ENCODE peak calls at places on chromosomes 4 and X, in five cellular contexts. N is psoas muscle, R is astrocyte of the spinal cord, T is breast epithelium, O is choroid plexus epithelial cell. D is an unnamed sample.

GRCh38 chr4:77433102-77433733 is 172.4 kb upstream of the CXCL13 start:
- DNase-seq in N (no peak), O (peak), T (no peak), R (peak), D (no peak)

GRCh38 chr4:151276787-151277557 is at the start of gene PRSS48:
- DNase-seq in T (no peak), N (peak), O (peak), R (peak), D (no peak)

GRCh38 chrX:108447303-108447702 is 7.7 kb downstream of the COL4A5 start:
- DNase-seq in R (no peak), T (no peak), O (peak), N (no peak), D (no peak)

GRCh38 chrX:106874075-106874474 is 29.1 kb downstream of the RIPPLY1 start:
- DNase-seq in N (no peak), O (peak), R (peak), T (no peak), D (no peak)

GRCh38 chr4:176065365-176066249 is at the start of gene WDR17:
- DNase-seq in T (peak), N (peak), R (peak), O (peak), D (peak)

GRCh38 chr4:154425514-154425913 is 66.1 kb downstream of the DCHS2 start:
- DNase-seq in O (no peak), N (no peak), T (no peak), R (no peak), D (no peak)

GRCh38 chrX:24242649-24243556 is 71.0 kb downstream of the SUPT20HL2 start:
- DNase-seq in O (peak), N (peak), T (peak), R (peak), D (no peak)

GRCh38 chr4:70954032-70954431 is 39.4 kb upstream of the DCK start:
- DNase-seq in O (no peak), T (no peak), N (no peak), R (peak), D (no peak)

GRCh38 chr4:1628892-1629703 is 55.0 kb downstream of the FAM53A start:
- DNase-seq in R (peak), T (no peak), N (peak), O (peak), D (peak)

GRCh38 chr4:168218663-168219062 is 99.9 kb downstream of the DDX60 start:
- DNase-seq in R (peak), N (no peak), O (peak), T (no peak), D (no peak)

GRCh38 chr4:6526696-6527095 is 48.3 kb upstream of the MAN2B2 start:
- DNase-seq in O (no peak), N (no peak), T (no peak), R (no peak), D (no peak)

GRCh38 chr4:78129383-78130108 is 72.4 kb downstream of the FRAS1 start:
- DNase-seq in T (no peak), N (no peak), O (no peak), R (no peak), D (no peak)

GRCh38 chrX:41734530-41734929 is 10.5 kb downstream of the GPR82 start:
- DNase-seq in T (no peak), R (no peak), N (no peak), O (peak), D (no peak)

GRCh38 chr4:160180206-160180605 is 1077.3 kb downstream of the RAPGEF2 start:
- DNase-seq in N (no peak), R (peak), T (no peak), O (peak), D (no peak)

GRCh38 chr4:87530868-87531267 is 1.7 kb upstream of the SPARCL1 start:
- DNase-seq in R (peak), O (peak), N (peak), T (peak), D (no peak)

GRCh38 chr4:76905521-76905920 is 7.6 kb upstream of the SOWAHB start:
- DNase-seq in O (peak), N (no peak), R (peak), T (no peak), D (no peak)

GRCh38 chr4:181157647-181158046 is 1085.6 kb upstream of the TENM3 start:
- DNase-seq in R (no peak), N (no peak), T (no peak), O (no peak), D (no peak)

GRCh38 chr4:151887151-151887815 is 126.5 kb upstream of the GATB start:
- DNase-seq in O (peak), R (peak), N (no peak), T (no peak), D (no peak)

GRCh38 chr4:1332686-1333085 is 14.3 kb upstream of the UVSSA start:
- DNase-seq in N (no peak), T (no peak), R (no peak), O (no peak), D (no peak)

GRCh38 chr4:73653695-73654106 is 33.5 kb upstream of the RASSF6 start:
- DNase-seq in R (peak), T (peak), O (peak), N (no peak), D (no peak)

GRCh38 chr4:9921326-9921725 is 100.0 kb downstream of the SLC2A9 start:
- DNase-seq in O (peak), T (no peak), N (no peak), R (no peak), D (no peak)

GRCh38 chr4:74283614-74284013 is 24.7 kb upstream of the EPGN start:
- DNase-seq in N (no peak), R (peak), O (peak), T (no peak), D (no peak)

GRCh38 chr4:81040175-81040659 is 9.7 kb downstream of the BMP3 start:
- DNase-seq in T (no peak), R (peak), O (peak), N (no peak), D (no peak)

GRCh38 chr4:26372525-26373172 is 51.8 kb downstream of the RBPJ start:
- DNase-seq in R (peak), N (no peak), O (peak), T (no peak), D (no peak)

GRCh38 chr4:52862605-52863236 is 604 bp downstream of the RASL11B start:
- DNase-seq in T (no peak), O (no peak), R (no peak), N (no peak), D (no peak)
- TF ChIP-seq CTCF in T (no peak), O (no peak), R (no peak), N (no peak), D (no peak)

GRCh38 chrX:57929373-57929772 is 19.1 kb upstream of the ZXDA start:
- DNase-seq in N (no peak), R (no peak), T (no peak), O (peak), D (no peak)
- TF ChIP-seq CTCF in N (peak), R (peak), T (no peak), O (peak), D (no peak)

DNA sequence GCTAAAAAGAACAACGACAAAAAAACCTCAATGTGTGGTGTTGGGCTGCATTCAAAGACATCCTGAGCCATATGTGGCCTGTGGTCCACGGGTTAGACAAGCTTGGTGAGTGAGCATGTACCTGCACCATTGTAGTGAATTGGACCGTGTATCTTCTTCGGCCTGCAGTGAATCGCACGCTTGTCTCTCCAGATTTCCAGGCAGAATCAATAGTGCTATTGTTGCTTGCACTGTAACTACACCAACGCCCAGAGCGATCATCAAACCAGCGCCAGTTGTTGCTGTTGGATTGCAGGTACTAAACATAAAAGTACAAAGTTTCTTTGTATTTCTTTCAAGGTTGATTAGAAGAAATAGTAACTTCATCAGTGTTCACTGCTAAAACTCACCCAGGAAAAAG is 101.6 kb downstream of the HUWE1 start:
- DNase-seq in N (no peak), T (no peak), O (no peak), R (no peak), D (no peak)
- TF ChIP-seq CTCF in N (no peak), T (no peak), O (no peak), R (no peak), D (no peak)

DNA sequence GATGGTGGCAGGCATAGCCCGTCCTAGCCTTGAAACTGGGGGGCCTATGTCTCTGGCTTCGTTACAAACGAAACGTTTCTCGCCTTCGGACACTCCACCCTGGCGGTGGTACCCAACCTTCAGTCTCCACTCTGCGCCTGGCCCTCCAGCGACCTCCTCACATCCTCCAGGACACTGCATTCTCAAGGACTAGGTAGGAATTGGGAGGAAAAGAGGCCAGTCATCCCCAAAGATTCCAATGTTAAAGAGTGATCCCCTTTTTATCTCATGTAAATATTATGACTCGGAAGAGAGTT is 2.1 kb upstream of the NKX6-1 start:
- DNase-seq in N (no peak), R (no peak), O (no peak), T (no peak), D (no peak)
- TF ChIP-seq CTCF in N (no peak), R (no peak), O (no peak), T (no peak), D (no peak)

GRCh38 chrX:39203427-39203826 is 402.2 kb downstream of the MID1IP1 start:
- DNase-seq in N (no peak), R (no peak), O (no peak), T (no peak), D (no peak)
- TF ChIP-seq CTCF in N (no peak), R (no peak), O (no peak), T (no peak), D (no peak)

GRCh38 chrX:15758140-15758539 is 20.1 kb downstream of the CA5B start:
- DNase-seq in R (no peak), O (no peak), N (no peak), T (no peak), D (no peak)
- TF ChIP-seq CTCF in R (no peak), O (no peak), N (no peak), T (no peak), D (no peak)

GRCh38 chrX:56803849-56804681 is 75.0 kb downstream of the NBDY start:
- DNase-seq in R (no peak), N (peak), O (no peak), T (no peak), D (no peak)

GRCh38 chrX:56802428-56802827 is 73.4 kb downstream of the NBDY start:
- DNase-seq in N (peak), T (no peak), R (no peak), O (no peak), D (no peak)

GRCh38 chrX:56804867-56805266 is 75.8 kb downstream of the NBDY start:
- DNase-seq in R (no peak), T (no peak), N (no peak), O (no peak), D (no peak)

GRCh38 chrX:56805399-56805798 is 76.4 kb downstream of the NBDY start:
- DNase-seq in R (no peak), N (no peak), O (no peak), T (no peak), D (no peak)

GRCh38 chrX:56802921-56803848 is 74.1 kb downstream of the NBDY start:
- DNase-seq in T (peak), O (peak), R (peak), N (peak), D (no peak)
- TF ChIP-seq CTCF in T (peak), O (peak), R (peak), N (peak), D (no peak)

GRCh38 chr4:34953145-34953799 is 1291.0 kb downstream of the ARAP2 start:
- DNase-seq in T (no peak), N (no peak), R (no peak), O (no peak), D (no peak)
- TF ChIP-seq CTCF in T (no peak), N (no peak), R (no peak), O (no peak), D (no peak)

DNA sequence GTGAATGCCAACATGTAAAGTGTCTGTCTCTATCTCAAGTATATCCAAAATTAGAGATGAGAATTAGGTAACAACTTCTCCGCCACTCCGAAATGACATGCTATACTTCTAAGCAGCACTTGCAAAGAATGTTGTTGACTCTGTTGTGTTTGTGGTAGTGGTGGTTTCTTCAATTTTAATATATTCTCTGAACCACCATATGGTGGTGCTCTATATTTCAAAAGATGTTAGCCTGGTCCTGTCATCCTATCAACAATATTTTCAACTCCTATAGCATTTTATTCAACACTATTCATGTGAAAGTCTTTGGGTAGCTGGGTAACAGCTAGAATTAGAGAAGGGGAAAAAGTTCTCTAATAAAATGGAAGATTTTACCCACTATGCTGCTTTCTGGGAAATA is 1622.8 kb upstream of the IGFBP7 start:
- DNase-seq in N (no peak), R (no peak), O (peak), T (no peak), D (no peak)
- TF ChIP-seq CTCF in N (no peak), R (no peak), O (peak), T (no peak), D (no peak)

DNA sequence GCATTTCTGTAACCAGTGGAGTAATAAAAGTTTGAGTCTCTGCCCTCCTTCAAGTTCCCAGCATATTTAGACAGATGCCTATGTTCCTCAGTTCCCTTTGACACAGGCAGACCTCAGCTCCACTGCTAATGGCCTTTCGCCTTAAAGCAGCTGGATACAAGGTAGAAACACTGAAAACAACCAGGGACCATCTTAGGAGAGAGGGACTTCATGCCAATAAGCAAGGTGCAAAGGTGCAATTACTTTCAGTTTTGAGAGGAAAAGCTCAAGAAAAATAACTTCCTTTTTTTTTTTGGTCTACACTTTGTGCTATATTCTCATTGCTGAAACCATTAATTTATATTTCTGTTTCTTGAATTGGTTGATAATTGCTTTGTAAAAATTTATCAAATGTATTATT is 781.9 kb upstream of the GALNTL6 start:
- DNase-seq in R (no peak), N (no peak), O (no peak), T (no peak), D (no peak)
- TF ChIP-seq CTCF in R (no peak), N (no peak), O (no peak), T (no peak), D (no peak)

D was measured in activated B cell treated with CpG ODN at 0.5 μM for 24 hours.